ENCODE peak calls at places on chromosomes 7 and 10, in nine cellular contexts. Q is fibroblast of pulmonary artery, D is hepatocyte, X is Peyer's patch, U is HFFc6, W is colonic mucosa, Y is GM06990, P is GM10248, E is coronary artery. A is an unnamed sample.

GRCh38 chr7:36723951-36724664 is at the start of gene AOAH:
- DNase-seq in Q (no peak), D (no peak), X (no peak), U (no peak), W (peak), Y (peak), P (peak), E (no peak), A (no peak)

GRCh38 chr7:26583094-26583493 is 281.3 kb downstream of the SKAP2 start:
- DNase-seq in Q (no peak), D (peak), X (no peak), U (no peak), W (no peak), Y (no peak), P (no peak), E (no peak), A (no peak)

GRCh38 chr10:132446661-132447445 is 49.9 kb downstream of the PWWP2B start:
- DNase-seq in Q (peak), D (peak), X (peak), U (peak), W (peak), Y (peak), P (peak), E (no peak), A (peak)

GRCh38 chr7:982511-983181 is at the start of gene CYP2W1:
- DNase-seq in Q (no peak), D (no peak), X (no peak), U (no peak), W (no peak), Y (no peak), P (no peak), E (no peak), A (no peak)

GRCh38 chr10:44949127-44949802 is 10.3 kb upstream of the RASSF4 start:
- DNase-seq in Q (no peak), D (no peak), X (no peak), U (no peak), W (no peak), Y (no peak), P (no peak), E (peak), A (no peak)

GRCh38 chr10:36671607-36672006 is 453.8 kb upstream of the ANKRD30A start:
- DNase-seq in Q (peak), D (no peak), X (no peak), U (no peak), W (no peak), Y (no peak), P (no peak), E (no peak), A (peak)

GRCh38 chr10:129467346-129468119 is 492 bp downstream of the MGMT start:
- DNase-seq in Q (peak), D (peak), X (no peak), U (no peak), W (peak), Y (no peak), P (no peak), E (no peak), A (peak)

GRCh38 chr10:29140991-29141390 is 147.9 kb upstream of the LYZL1 start:
- DNase-seq in Q (peak), D (no peak), X (no peak), U (peak), W (no peak), Y (no peak), P (no peak), E (no peak), A (peak)

GRCh38 chr7:38840736-38841460 is 68.1 kb downstream of the VPS41 start:
- DNase-seq in Q (peak), D (no peak), X (no peak), U (peak), W (no peak), Y (no peak), P (no peak), E (no peak), A (peak)

GRCh38 chr10:48541144-48541795 is 63.6 kb downstream of the ARHGAP22 start:
- DNase-seq in Q (no peak), D (no peak), X (no peak), U (peak), W (peak), Y (no peak), P (no peak), E (peak), A (no peak)

GRCh38 chr10:104328916-104329710 is 9.2 kb downstream of the ITPRIP start:
- DNase-seq in Q (peak), D (peak), X (no peak), U (peak), W (no peak), Y (peak), P (peak), E (no peak), A (peak)

GRCh38 chr10:124385627-124386185 is 33.0 kb downstream of the OAT start:
- DNase-seq in Q (no peak), D (no peak), X (no peak), U (no peak), W (no peak), Y (no peak), P (no peak), E (peak), A (no peak)

GRCh38 chr10:131810036-131810804 is 90.6 kb upstream of the PPP2R2D start:
- DNase-seq in Q (no peak), D (no peak), X (peak), U (no peak), W (peak), Y (no peak), P (no peak), E (peak), A (no peak)

GRCh38 chr10:62130948-62131347 is 137.7 kb downstream of the RTKN2 start:
- DNase-seq in Q (peak), D (no peak), X (no peak), U (peak), W (no peak), Y (no peak), P (no peak), E (no peak), A (peak)

GRCh38 chr7:6430271-6430940 is 17.3 kb downstream of the DAGLB start:
- DNase-seq in Q (peak), D (no peak), X (no peak), U (peak), W (no peak), Y (no peak), P (no peak), E (no peak), A (no peak)
- TF ChIP-seq CTCF in Q (peak), D (peak), X (no peak), U (peak), W (no peak), Y (peak), P (no peak), E (no peak), A (peak)

GRCh38 chr7:31882187-31882586 is 188.0 kb downstream of the PDE1C start:
- DNase-seq in Q (peak), D (no peak), X (no peak), U (no peak), W (no peak), Y (no peak), P (no peak), E (peak), A (peak)
- TF ChIP-seq CTCF in Q (no peak), D (no peak), X (no peak), U (no peak), W (no peak), Y (peak), P (no peak), E (no peak), A (no peak)

GRCh38 chr10:115171392-115171960 is 78.3 kb downstream of the ATRNL1 start:
- DNase-seq in Q (peak), D (peak), X (no peak), U (no peak), W (no peak), Y (no peak), P (no peak), E (no peak), A (no peak)

DNA sequence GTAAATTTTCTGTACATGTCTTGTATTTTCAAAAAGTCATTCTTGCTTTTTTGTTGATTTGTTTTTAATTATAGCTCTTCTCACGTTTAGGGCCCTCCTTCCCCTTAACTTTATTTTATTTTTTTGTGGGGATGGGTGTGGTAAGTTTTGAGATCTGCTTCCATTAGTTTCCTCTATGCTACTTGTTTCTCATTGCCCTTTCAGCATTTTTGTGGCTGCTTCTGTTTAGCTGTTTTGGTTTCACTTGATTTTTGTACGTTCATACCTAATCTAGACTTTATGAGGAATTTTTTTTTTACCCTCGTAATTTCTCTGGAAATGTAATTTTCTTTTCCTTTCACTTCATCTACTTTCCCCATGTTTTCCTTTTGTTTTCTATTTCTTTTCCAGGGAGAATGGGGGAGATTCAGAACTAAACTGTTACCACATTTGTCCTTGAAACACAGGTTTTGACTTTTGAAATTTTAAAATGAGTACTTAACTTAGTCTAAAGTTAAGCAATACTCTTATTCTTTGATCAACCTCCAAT is 80.8 kb downstream of the ATRNL1 start:
- DNase-seq in Q (no peak), D (no peak), X (no peak), U (no peak), W (no peak), Y (no peak), P (no peak), E (no peak), A (no peak)
- TF ChIP-seq CTCF in Q (no peak), D (no peak), X (no peak), U (no peak), W (no peak), Y (no peak), P (no peak), E (no peak), A (no peak)

GRCh38 chr7:78253850-78254249 is 455.3 kb downstream of the PHTF2 start:
- DNase-seq in Q (no peak), D (no peak), X (no peak), U (no peak), W (no peak), Y (no peak), P (no peak), E (no peak), A (no peak)

GRCh38 chr7:78248867-78249266 is 450.3 kb downstream of the PHTF2 start:
- DNase-seq in Q (no peak), D (no peak), X (no peak), U (no peak), W (no peak), Y (no peak), P (no peak), E (no peak), A (no peak)

GRCh38 chr7:78254397-78255055 is 456.0 kb downstream of the PHTF2 start:
- DNase-seq in Q (no peak), D (no peak), X (no peak), U (no peak), W (no peak), Y (no peak), P (no peak), E (no peak), A (no peak)
- TF ChIP-seq CTCF in Q (no peak), D (no peak), X (no peak), U (no peak), W (no peak), Y (no peak), P (no peak), E (no peak), A (no peak)

DNA sequence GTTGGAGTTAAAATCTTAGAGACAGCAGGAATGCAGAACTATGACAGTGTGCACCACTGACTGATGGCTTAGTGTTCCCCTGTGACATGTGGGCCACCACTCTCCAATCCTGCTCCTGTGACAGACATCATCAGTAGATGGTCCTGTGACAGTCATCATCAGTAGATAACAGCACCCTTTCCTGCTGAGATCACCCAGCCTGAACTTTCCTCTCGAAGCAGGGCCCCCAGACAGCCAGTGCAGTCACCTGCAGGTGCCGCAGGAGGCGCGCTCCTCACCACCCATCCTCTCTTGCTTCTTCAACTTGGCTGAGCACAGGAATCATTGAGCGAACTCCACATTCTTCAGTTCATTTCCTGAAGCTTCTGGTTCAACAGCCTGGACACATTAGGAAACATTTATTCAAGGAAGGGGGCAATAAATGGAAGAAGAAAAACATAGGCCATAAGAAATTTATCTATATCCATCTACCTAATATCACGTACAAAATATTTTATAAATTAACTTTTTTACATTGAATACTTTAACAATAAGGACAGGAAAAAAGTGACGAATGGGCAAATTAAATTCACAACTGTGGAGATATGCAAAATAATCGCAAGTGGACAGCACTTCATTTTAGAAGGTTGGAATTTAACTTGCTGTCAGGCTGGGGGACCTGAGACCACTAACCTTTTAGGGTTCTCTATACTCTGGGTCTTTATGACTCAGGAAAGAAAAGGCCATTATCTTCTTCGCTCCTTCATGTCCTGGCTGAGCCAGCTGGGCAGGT is 32.0 kb upstream of the MKI67 start:
- DNase-seq in Q (no peak), D (peak), X (no peak), U (no peak), W (no peak), Y (no peak), P (no peak), E (no peak), A (no peak)
- TF ChIP-seq CTCF in Q (no peak), D (no peak), X (no peak), U (no peak), W (no peak), Y (no peak), P (no peak), E (no peak), A (no peak)

DNA sequence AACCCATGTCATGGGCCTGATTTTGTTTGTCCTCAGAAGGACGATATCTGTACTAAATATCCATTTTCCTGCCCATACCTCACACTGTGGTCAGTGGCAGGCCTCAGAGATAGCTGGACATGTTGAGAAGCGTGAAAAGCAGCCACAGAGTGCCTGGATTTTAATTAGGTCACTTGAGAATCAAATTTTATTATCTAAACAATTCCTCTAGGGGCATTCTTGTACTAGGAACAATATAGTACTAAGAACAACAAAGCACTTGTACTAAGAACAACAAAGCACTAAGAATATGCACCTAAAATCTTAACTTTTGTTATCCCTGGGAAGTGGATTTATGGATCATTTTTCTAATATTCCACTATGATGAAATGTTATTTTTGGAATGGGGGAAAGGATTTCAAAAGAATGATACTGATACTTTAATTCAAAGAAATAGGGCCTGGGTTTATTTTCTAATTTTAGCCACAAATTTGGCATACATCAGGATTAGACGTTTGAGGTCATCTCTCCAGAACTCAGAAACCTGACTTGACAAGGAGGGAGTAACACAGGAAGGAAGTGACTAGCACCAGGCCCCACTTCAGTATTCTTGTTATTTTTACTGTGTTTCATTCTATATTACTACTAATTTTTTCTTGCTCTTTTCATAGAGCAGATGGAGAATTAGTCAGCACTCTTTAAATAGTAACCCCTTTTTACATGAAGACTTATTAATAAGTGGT is 112.2 kb downstream of the EXOC4 start:
- DNase-seq in Q (peak), D (no peak), X (no peak), U (peak), W (no peak), Y (no peak), P (no peak), E (no peak), A (peak)
- TF ChIP-seq CTCF in Q (no peak), D (no peak), X (no peak), U (peak), W (no peak), Y (no peak), P (no peak), E (no peak), A (no peak)

DNA sequence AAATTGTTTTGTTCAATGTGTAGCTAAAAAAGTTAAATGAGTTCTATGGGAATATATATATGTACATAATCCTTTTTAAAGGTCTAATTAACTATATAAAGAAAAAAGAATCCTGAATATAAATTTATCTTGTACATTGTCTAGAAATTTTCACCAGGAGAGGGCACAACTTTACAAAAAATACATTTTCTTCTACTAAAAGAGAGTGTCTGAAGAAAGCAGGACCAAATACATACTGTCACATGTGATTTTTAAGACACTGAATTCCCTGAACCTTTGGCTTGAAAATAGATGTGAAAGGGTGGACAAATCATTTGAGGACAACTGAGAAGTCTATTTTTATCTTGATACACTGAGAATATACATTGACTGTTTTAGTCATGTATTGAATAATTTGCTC is 204.3 kb downstream of the DGKB start:
- DNase-seq in Q (peak), D (no peak), X (no peak), U (peak), W (no peak), Y (no peak), P (no peak), E (no peak), A (no peak)
- TF ChIP-seq CTCF in Q (peak), D (peak), X (no peak), U (peak), W (no peak), Y (no peak), P (peak), E (no peak), A (peak)

A was measured in MCF 10A.